ENCODE peak calls at places on chromosomes 12 and 14, in four cellular contexts. S is HepG2, F is GM12878, T is K562. L is an unnamed sample.

GRCh38 chr14:63438065-63438757 is 105.0 kb downstream of the PPP2R5E start:
- DNase-seq in T (peak), S (peak), F (no peak), L (peak)

GRCh38 chr12:88432536-88433462 is 147.5 kb downstream of the KITLG start:
- DNase-seq in S (no peak), T (no peak), F (no peak), L (no peak)

GRCh38 chr14:103539056-103539825 is 10.2 kb downstream of the TRMT61A start:
- DNase-seq in T (no peak), F (no peak), S (no peak), L (no peak)

GRCh38 chr14:23182372-23183014 is 967 bp downstream of the SLC7A8 start:
- DNase-seq in S (no peak), F (no peak), T (peak), L (no peak)

GRCh38 chr12:11684393-11684792 is 34.9 kb downstream of the ETV6 start:
- DNase-seq in T (no peak), F (no peak), S (no peak), L (no peak)

GRCh38 chr12:102347761-102348160 is 132.6 kb downstream of the IGF1 start:
- DNase-seq in T (no peak), F (no peak), S (no peak), L (no peak)

GRCh38 chr14:96249016-96249415 is 7.0 kb upstream of the BDKRB1 start:
- DNase-seq in S (no peak), T (no peak), F (no peak), L (no peak)

GRCh38 chr14:101221549-101222160 is 318.1 kb upstream of the RTL1 start:
- DNase-seq in F (no peak), T (no peak), S (no peak), L (no peak)

GRCh38 chr12:85029456-85029855 is 6.6 kb downstream of the TSPAN19 start:
- DNase-seq in S (peak), F (no peak), T (no peak), L (no peak)

GRCh38 chr12:6963016-6963731 is 7.3 kb downstream of the PHB2 start:
- DNase-seq in F (no peak), T (no peak), S (no peak), L (peak)

GRCh38 chr12:89208661-89209096 is 143.6 kb downstream of the DUSP6 start:
- DNase-seq in F (no peak), S (no peak), T (no peak), L (peak)

GRCh38 chr12:97276198-97276580 is 186.4 kb upstream of the RMST start:
- DNase-seq in F (no peak), S (no peak), T (no peak), L (no peak)
- H3K27ac ChIP-seq in F (no peak), S (no peak), T (no peak), L (no peak)

GRCh38 chr12:93777249-93777648 is 100.1 kb downstream of the CRADD start:
- DNase-seq in T (no peak), S (no peak), F (no peak), L (no peak)

GRCh38 chr12:93780115-93780641 is 103.0 kb downstream of the CRADD start:
- DNase-seq in F (no peak), S (no peak), T (no peak), L (no peak)

GRCh38 chr12:93776581-93777018 is 99.4 kb downstream of the CRADD start:
- DNase-seq in T (no peak), S (no peak), F (no peak), L (no peak)

GRCh38 chr12:93782854-93783253 is 105.7 kb downstream of the CRADD start:
- DNase-seq in F (no peak), T (no peak), S (no peak), L (no peak)

DNA sequence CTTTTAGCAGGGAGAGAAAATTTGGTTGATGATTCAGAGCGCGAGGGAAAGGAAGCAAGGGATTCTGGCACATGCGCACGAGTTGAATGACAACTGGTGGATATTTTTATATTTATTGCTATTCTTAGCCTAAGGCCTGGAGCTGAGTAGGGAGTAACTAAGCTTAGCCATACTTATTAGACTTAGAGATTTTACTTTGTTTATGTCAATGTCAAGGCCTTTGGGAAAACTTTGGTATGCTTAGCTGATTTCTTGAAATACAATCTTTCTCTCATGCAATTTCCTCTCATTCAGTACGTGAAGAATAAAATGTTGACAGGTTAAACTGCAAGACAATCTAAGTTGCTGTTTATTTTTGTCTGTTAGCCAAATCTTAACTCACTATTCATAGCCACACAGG is 101.1 kb downstream of the CRADD start:
- DNase-seq in F (no peak), T (no peak), S (no peak), L (no peak)
- TF ChIP-seq FOXM1 in F (no peak), T (no peak), S (no peak), L (no peak)

DNA sequence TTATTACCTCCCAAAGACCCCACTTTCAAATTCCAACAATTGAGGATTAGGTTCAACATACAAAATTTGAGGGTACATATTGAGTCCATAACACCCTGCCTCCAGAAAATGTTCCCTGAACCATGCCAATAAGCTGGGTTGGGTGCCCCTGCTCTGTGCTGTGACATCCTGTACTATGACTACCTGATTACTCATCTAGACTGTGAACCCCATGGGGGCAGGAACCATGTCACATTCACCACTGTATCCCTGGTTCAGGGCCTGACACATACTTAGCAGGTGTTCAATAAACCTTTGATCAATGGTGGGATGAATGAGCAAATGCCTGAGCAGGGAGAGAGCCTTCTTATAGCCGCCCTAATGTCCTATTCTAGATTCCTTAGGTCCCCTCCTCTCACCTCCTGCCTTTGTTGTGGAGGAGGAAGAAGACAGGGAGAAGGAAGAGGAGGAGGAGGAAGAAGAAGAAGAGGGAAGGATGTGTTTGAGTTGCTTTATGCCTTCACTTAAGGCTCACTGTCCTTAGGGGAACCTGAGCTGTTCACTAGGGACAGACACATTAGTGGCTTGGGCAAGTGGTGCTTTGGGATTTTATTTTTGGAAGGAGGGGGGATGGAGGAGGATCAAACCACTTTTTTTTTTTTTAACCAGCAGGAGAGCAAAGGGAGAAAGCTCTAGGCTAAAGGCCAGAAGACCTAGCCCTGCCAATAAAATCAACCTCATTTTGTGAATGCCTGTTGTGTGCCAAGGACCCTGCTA is 21.3 kb downstream of the GPR68 start:
- DNase-seq in T (no peak), S (no peak), F (no peak), L (no peak)
- TF ChIP-seq SMC3 in T (no peak), S (no peak), F (no peak), L (no peak)

DNA sequence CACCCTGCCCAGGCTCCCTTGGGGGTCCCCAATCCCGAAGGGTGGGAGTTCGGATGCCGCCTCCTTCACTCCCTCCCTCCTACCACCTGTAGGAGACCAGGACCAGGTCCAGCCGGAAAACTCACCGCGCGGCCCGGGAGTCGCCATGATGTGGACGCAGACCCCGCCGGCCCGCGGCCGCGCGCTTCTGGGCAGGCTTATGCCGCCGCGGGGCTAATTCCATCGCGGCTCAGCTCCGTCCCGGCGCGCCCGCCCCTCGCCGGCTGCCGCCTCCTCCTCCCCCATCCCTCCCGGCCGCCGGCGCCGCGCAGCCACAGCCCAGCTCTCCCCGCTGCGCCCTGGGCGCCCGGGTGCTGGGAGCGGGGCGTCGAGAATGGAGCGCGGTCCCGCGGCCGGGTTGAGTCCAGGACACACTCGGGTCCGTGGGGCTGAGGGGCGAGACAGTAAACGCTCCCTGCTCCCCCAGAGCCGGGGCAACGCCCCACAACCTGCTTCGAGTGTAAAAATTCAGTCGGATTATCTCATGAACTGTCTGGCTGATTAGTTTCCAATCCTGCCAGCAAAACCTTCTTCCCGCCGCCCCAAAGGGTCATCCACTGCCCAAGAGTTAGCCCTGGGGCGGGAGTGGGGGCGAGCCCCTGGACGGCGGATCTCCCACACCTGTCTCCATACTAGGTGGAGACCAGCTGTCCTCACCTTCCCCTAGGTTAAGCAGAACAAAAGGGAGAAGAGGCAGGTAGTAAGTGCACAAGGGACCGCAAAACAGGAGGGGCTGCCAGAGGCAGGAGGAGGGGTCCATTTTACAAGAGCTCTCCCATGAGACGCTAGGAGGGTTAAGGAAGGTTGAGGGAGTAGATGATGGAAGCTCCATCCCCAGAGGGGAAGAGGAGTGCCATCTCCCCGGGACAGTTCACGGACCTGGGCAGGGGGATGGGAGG is at the start of gene ANO2:
- DNase-seq in S (no peak), F (no peak), T (no peak), L (peak)
- H3K27ac ChIP-seq in S (no peak), F (no peak), T (no peak), L (no peak)

GRCh38 chr14:88793259-88793625 is 489 bp upstream of the EML5 start:
- DNase-seq in T (no peak), S (no peak), F (no peak), L (no peak)

GRCh38 chr14:88791252-88791621 is 1.5 kb downstream of the EML5 start:
- DNase-seq in F (no peak), S (no peak), T (no peak), L (no peak)

GRCh38 chr14:88790501-88791251 is 2.1 kb downstream of the EML5 start:
- DNase-seq in T (no peak), S (no peak), F (no peak), L (peak)

GRCh38 chr14:88792572-88793258 is at the start of gene EML5:
- DNase-seq in F (no peak), S (peak), T (peak), L (peak)

GRCh38 chr14:88791629-88792571 is 853 bp downstream of the EML5 start:
- DNase-seq in F (no peak), S (no peak), T (no peak), L (peak)
- TF ChIP-seq FOXM1 in F (no peak), S (no peak), T (no peak), L (no peak)

L was measured in SK-N-SH.